ENCODE peak calls at places on chromosomes 12 and 14, in nine cellular contexts. H, J, D, C, P, K, X, W and F are unnamed samples.

GRCh38 chr14:34243401-34243800 is 218.6 kb downstream of the SPTSSA start:
- DNase-seq in H (no peak), J (no peak), D (no peak), C (no peak), P (no peak), K (no peak), X (no peak), W (no peak), F (no peak)

GRCh38 chr14:51482112-51482511 is 169.6 kb upstream of the FRMD6 start:
- DNase-seq in H (no peak), J (no peak), D (no peak), C (no peak), P (no peak), K (no peak), X (no peak), W (no peak), F (no peak)

GRCh38 chr14:95257521-95257920 is 62.2 kb downstream of the CLMN start:
- DNase-seq in H (no peak), J (no peak), D (no peak), C (no peak), P (peak), K (no peak), X (no peak), W (no peak), F (no peak)

GRCh38 chr12:56119361-56119796 is 1.3 kb downstream of the ZC3H10 start:
- DNase-seq in H (peak), J (no peak), D (peak), C (peak), P (peak), K (peak), X (no peak), W (peak), F (peak)

GRCh38 chr14:63893701-63894458 is 41.1 kb downstream of the SYNE2 start:
- DNase-seq in H (no peak), J (no peak), D (peak), C (no peak), P (no peak), K (no peak), X (no peak), W (no peak), F (peak)

GRCh38 chr14:85911044-85911443 is 381.1 kb downstream of the FLRT2 start:
- DNase-seq in H (no peak), J (no peak), D (no peak), C (no peak), P (no peak), K (no peak), X (no peak), W (no peak), F (no peak)

GRCh38 chr12:104467346-104467837 is 10.6 kb downstream of the CHST11 start:
- DNase-seq in H (no peak), J (no peak), D (no peak), C (no peak), P (peak), K (no peak), X (no peak), W (no peak), F (no peak)

GRCh38 chr14:102811254-102811963 is 34.2 kb downstream of the TRAF3 start:
- DNase-seq in H (no peak), J (no peak), D (no peak), C (no peak), P (no peak), K (no peak), X (no peak), W (no peak), F (no peak)

GRCh38 chr12:130987151-130987931 is 33.6 kb downstream of the ADGRD1 start:
- DNase-seq in H (no peak), J (no peak), D (no peak), C (no peak), P (peak), K (no peak), X (no peak), W (no peak), F (no peak)

GRCh38 chr12:49160415-49160814 is 28.5 kb downstream of the TUBA1A start:
- DNase-seq in H (no peak), J (no peak), D (no peak), C (no peak), P (no peak), K (no peak), X (no peak), W (no peak), F (no peak)

GRCh38 chr12:65681226-65681625 is 143.1 kb upstream of the HMGA2 start:
- DNase-seq in H (no peak), J (no peak), D (no peak), C (no peak), P (no peak), K (no peak), X (no peak), W (no peak), F (no peak)

GRCh38 chr12:7555752-7556151 is 52.2 kb upstream of the CD163 start:
- DNase-seq in H (no peak), J (no peak), D (peak), C (no peak), P (no peak), K (peak), X (no peak), W (no peak), F (peak)

GRCh38 chr12:915090-915489 is 34.4 kb downstream of the RAD52 start:
- DNase-seq in H (no peak), J (no peak), D (no peak), C (peak), P (peak), K (no peak), X (no peak), W (no peak), F (no peak)

GRCh38 chr12:70831538-70831937 is 89.0 kb downstream of the PTPRR start:
- DNase-seq in H (no peak), J (no peak), D (no peak), C (no peak), P (no peak), K (no peak), X (no peak), W (no peak), F (peak)

GRCh38 chr14:52338282-52338681 is 24.2 kb downstream of the PTGER2 start:
- DNase-seq in H (no peak), J (no peak), D (no peak), C (no peak), P (no peak), K (no peak), X (no peak), W (no peak), F (peak)

GRCh38 chr14:58787601-58788000 is 149.8 kb downstream of the DACT1 start:
- DNase-seq in H (no peak), J (no peak), D (peak), C (no peak), P (no peak), K (no peak), X (no peak), W (no peak), F (peak)

GRCh38 chr12:65532162-65532561 is 253.7 kb downstream of the MSRB3 start:
- DNase-seq in H (no peak), J (no peak), D (no peak), C (no peak), P (no peak), K (no peak), X (no peak), W (no peak), F (peak)

GRCh38 chr12:6086316-6086715 is 38.2 kb downstream of the VWF start:
- DNase-seq in H (no peak), J (no peak), D (no peak), C (no peak), P (peak), K (no peak), X (no peak), W (no peak), F (no peak)

GRCh38 chr12:52243774-52244614 is 11.0 kb downstream of the KRT7 start:
- DNase-seq in H (peak), J (no peak), D (peak), C (no peak), P (no peak), K (peak), X (peak), W (no peak), F (peak)

GRCh38 chr14:68569546-68569908 is 223.3 kb downstream of the ZFP36L1 start:
- DNase-seq in H (no peak), J (no peak), D (no peak), C (no peak), P (no peak), K (no peak), X (no peak), W (no peak), F (no peak)

GRCh38 chr12:91529829-91530228 is 347.2 kb upstream of the DCN start:
- DNase-seq in H (no peak), J (no peak), D (no peak), C (no peak), P (no peak), K (no peak), X (no peak), W (no peak), F (peak)

GRCh38 chr12:12384601-12385321 is 27.9 kb downstream of the BORCS5 start:
- DNase-seq in H (no peak), J (no peak), D (no peak), C (no peak), P (peak), K (no peak), X (no peak), W (peak), F (no peak)

GRCh38 chr12:48001426-48002178 is 2.7 kb downstream of the COL2A1 start:
- DNase-seq in H (no peak), J (no peak), D (no peak), C (peak), P (peak), K (no peak), X (no peak), W (peak), F (peak)

GRCh38 chr14:86055512-86055911 is 525.6 kb downstream of the FLRT2 start:
- DNase-seq in H (no peak), J (no peak), D (no peak), C (no peak), P (no peak), K (no peak), X (no peak), W (no peak), F (peak)

DNA sequence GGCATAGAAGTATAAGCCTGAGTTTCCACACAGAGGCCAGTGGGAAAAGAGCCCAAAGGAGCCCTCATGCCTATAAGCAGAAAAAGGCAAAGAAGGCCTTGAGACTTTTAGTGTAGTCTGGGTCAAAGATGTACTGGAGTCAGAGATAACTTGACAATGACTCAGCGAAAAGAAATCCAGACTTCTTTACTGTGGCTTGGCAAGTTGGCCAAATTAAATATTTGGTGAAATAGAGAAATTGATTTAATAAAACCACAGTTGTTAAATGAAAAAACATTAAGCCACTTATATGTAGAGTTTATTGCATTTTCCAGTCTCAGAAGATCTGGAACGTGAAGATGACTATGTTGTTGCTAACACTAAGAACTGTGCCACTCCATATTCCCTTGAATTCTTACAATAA is 105.1 kb downstream of the TMTC3 start:
- DNase-seq in H (no peak), J (no peak), D (peak), C (no peak), P (no peak), K (peak), X (no peak), W (no peak), F (peak)
- TF ChIP-seq CTCF in H (no peak), J (no peak), D (no peak), C (no peak), P (no peak), K (no peak), X (no peak), W (no peak), F (no peak)

DNA sequence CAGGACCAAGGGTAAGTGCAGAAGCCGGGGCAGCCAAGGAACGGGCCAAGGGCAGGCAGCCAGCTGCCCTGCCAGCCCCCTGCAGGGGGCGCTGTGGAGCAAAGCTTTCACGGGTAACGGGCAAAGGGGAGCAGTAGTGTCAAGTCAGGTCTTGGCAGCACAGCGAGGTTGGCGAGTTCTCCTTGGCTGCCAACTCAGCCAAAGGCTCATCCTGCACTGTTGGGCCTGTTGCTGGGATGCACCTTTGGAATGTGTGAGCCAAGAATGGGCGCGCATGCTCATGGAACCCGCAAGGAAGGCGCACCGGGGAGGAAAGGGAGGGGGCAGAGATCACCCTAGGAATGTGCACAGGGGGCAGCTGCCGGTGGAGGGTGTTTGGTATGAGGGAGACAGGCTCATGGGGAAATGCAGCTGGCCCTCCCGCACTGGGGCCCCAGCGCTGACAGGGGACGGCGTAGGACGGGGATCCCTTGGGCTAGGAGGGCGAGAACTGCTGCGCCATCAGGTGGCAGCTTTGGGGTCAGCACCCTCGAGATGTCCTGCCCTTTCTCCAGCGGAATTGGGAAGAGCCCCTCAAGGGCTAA is 138.0 kb downstream of the ASCL4 start:
- DNase-seq in H (no peak), J (no peak), D (no peak), C (peak), P (peak), K (no peak), X (peak), W (peak), F (peak)
- TF ChIP-seq CTCF in H (peak), J (peak), D (peak), C (peak), P (peak), K (peak), X (peak), W (peak), F (peak)

DNA sequence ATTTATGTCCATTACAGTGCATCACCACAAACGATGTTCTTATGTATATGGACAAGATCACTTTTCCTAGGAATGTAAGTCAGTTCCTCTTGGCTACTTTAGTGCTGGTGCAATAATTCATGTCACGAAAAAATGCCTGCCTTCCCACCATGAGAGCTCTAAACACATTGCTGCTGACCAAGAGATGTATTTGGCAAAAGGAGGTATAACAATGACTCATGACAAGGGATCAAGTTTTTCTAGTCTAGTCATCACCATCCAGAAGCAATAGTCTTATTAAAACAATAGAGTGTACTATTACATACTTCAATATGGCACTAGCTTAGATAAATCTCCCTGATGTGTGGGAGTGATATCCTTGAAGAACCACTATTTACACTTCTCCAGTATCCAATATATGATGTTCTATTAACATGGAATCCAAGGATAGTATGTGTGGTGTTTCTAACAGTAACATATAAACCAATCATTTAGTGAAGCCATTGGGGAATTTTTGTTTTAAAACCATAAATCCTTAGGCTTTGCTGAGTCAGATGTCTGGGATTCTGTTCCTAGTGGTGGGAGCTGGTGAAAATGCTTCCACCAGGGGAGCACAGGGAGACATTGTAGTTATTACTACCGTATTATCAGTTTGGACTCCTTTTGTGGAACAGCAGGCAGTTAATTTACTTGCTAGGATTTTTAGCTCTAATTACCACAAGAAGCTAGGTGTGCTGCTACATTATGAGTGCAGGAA is 1387.5 kb downstream of the LRFN5 start:
- DNase-seq in H (no peak), J (no peak), D (no peak), C (no peak), P (no peak), K (peak), X (no peak), W (no peak), F (peak)
- TF ChIP-seq CTCF in H (no peak), J (no peak), D (no peak), C (no peak), P (no peak), K (no peak), X (no peak), W (no peak), F (no peak)

DNA sequence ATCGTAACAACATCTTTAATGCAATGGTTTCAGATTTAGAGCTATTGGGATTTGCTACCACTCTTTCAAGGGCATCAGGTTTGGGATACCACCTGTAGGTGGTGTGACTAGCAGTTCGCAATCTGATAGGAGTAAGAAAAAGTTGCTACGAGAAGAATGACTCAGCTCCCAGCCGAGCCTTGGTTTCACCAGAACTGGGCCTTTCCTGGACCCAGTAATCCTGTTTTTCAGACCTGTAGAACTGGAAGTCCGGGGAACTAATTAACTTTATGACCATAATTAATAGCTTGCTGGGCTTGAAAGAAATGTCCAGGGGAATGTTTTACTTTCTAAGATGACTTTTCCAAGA is 770 bp downstream of the ABHD4 start:
- DNase-seq in H (no peak), J (no peak), D (peak), C (no peak), P (peak), K (no peak), X (no peak), W (no peak), F (peak)
- TF ChIP-seq CTCF in H (no peak), J (no peak), D (peak), C (no peak), P (peak), K (no peak), X (peak), W (no peak), F (peak)

DNA sequence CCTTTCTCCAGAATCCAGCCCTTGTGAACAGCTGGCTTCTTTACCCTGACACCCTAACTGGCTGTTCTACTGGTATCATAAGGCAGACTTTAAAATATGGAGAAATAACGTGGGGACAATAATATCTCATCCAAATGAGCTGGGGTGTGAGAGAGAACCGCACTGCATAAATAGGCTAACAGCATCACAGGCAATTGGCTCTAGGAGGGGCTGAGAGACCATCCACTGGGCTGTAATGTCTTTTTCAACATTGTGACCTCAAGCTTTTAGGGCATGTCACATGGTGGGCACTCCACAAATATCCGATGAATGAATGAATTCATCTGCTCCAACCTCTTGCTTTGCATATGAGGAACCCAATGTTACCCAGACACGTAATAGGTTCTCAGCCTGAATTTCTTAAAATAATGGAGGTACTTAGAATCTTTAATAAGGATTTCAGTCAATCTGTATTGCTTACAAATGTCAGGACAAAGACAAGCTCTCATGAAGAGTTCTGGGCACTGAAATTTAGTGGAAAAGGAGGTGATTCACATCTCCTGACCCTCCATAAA is 157.9 kb downstream of the SAMD4A start:
- DNase-seq in H (no peak), J (no peak), D (no peak), C (no peak), P (no peak), K (no peak), X (no peak), W (no peak), F (no peak)
- TF ChIP-seq CTCF in H (no peak), J (no peak), D (no peak), C (no peak), P (no peak), K (no peak), X (no peak), W (no peak), F (no peak)

DNA sequence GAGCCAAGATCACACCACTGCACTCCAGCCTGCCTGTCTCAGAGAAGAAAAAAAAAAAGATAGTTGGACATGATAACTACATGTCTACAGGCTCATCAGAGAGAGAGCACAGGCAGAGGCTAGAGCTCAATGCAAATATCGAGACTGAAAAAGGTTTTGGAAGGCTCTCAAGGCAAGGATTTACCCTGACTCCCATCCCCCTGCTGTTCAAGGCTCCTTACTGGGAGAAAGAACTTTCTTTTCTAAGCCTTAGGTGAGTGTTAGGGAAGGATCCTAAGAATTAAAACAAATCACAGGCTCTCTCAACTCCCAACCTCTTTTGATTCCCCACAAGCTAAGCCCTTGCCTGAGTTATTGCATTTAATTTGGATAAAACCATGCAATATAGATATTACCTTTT is 525.1 kb downstream of the DIO2 start:
- DNase-seq in H (no peak), J (no peak), D (no peak), C (no peak), P (no peak), K (no peak), X (no peak), W (no peak), F (no peak)
- TF ChIP-seq CTCF in H (no peak), J (no peak), D (no peak), C (no peak), P (peak), K (no peak), X (no peak), W (no peak), F (no peak)

GRCh38 chr14:88352299-88353097 is 29.4 kb upstream of the KCNK10 start:
- DNase-seq in H (no peak), J (no peak), D (no peak), C (no peak), P (no peak), K (peak), X (no peak), W (no peak), F (peak)
- TF ChIP-seq CTCF in H (no peak), J (no peak), D (no peak), C (no peak), P (no peak), K (no peak), X (no peak), W (no peak), F (no peak)

GRCh38 chr14:93970967-93971634 is 5.3 kb downstream of the ASB2 start:
- DNase-seq in H (no peak), J (no peak), D (no peak), C (no peak), P (no peak), K (no peak), X (peak), W (no peak), F (no peak)
- TF ChIP-seq CTCF in H (no peak), J (no peak), D (no peak), C (no peak), P (peak), K (no peak), X (no peak), W (no peak), F (no peak)

GRCh38 chr12:45587877-45588530 is 141.5 kb upstream of the ARID2 start:
- DNase-seq in H (no peak), J (no peak), D (no peak), C (no peak), P (no peak), K (no peak), X (no peak), W (no peak), F (no peak)
- TF ChIP-seq CTCF in H (no peak), J (peak), D (no peak), C (no peak), P (no peak), K (no peak), X (no peak), W (no peak), F (no peak)